ENCODE peak calls at places on chromosomes 4 and X, in six cellular contexts. One of them, this sample, is unnamed.

GRCh38 chr4:119521306-119521705 is 107.3 kb downstream of the PDE5A start:
- DNase-seq in esophagus muscularis mucosa: no peak
- DNase-seq in A549: no peak
- DNase-seq in mesenchymal stem cell: no peak
- DNase-seq in OCI-LY7: no peak
- DNase-seq in neuronal stem cell: no peak
- DNase-seq in this sample: no peak

GRCh38 chr4:173168396-173169177 is at the start of gene GALNT7:
- DNase-seq in neuronal stem cell: peak
- DNase-seq in mesenchymal stem cell: peak
- DNase-seq in A549: peak
- DNase-seq in OCI-LY7: peak
- DNase-seq in esophagus muscularis mucosa: peak
- DNase-seq in this sample: peak

GRCh38 chr4:146844761-146845160 is 100.9 kb downstream of the TTC29 start:
- DNase-seq in OCI-LY7: no peak
- DNase-seq in A549: no peak
- DNase-seq in esophagus muscularis mucosa: no peak
- DNase-seq in neuronal stem cell: peak
- DNase-seq in mesenchymal stem cell: no peak
- DNase-seq in this sample: no peak

GRCh38 chr4:185219551-185220344 is 10.3 kb downstream of the SNX25 start:
- DNase-seq in neuronal stem cell: no peak
- DNase-seq in A549: no peak
- DNase-seq in esophagus muscularis mucosa: peak
- DNase-seq in mesenchymal stem cell: peak
- DNase-seq in OCI-LY7: peak
- DNase-seq in this sample: no peak

GRCh38 chr4:80459918-80460473 is 124.5 kb downstream of the CFAP299 start:
- DNase-seq in esophagus muscularis mucosa: no peak
- DNase-seq in mesenchymal stem cell: no peak
- DNase-seq in OCI-LY7: no peak
- DNase-seq in A549: no peak
- DNase-seq in neuronal stem cell: no peak
- DNase-seq in this sample: no peak

GRCh38 chrX:40736170-40736505 is 796 bp upstream of the MED14 start:
- DNase-seq in esophagus muscularis mucosa: no peak
- DNase-seq in A549: no peak
- DNase-seq in neuronal stem cell: no peak
- DNase-seq in OCI-LY7: peak
- DNase-seq in mesenchymal stem cell: no peak
- DNase-seq in this sample: peak

GRCh38 chrX:104318330-104319009 is 63.7 kb upstream of the ESX1 start:
- DNase-seq in OCI-LY7: no peak
- DNase-seq in mesenchymal stem cell: peak
- DNase-seq in A549: peak
- DNase-seq in esophagus muscularis mucosa: no peak
- DNase-seq in neuronal stem cell: no peak
- DNase-seq in this sample: peak

GRCh38 chrX:10239611-10240064 is 82.9 kb downstream of the CLCN4 start:
- DNase-seq in mesenchymal stem cell: peak
- DNase-seq in esophagus muscularis mucosa: no peak
- DNase-seq in neuronal stem cell: no peak
- DNase-seq in A549: peak
- DNase-seq in OCI-LY7: no peak
- DNase-seq in this sample: peak

GRCh38 chr4:15250021-15250441 is 177.8 kb upstream of the C1QTNF7 start:
- DNase-seq in esophagus muscularis mucosa: no peak
- DNase-seq in mesenchymal stem cell: peak
- DNase-seq in neuronal stem cell: no peak
- DNase-seq in OCI-LY7: no peak
- DNase-seq in A549: no peak
- DNase-seq in this sample: no peak

GRCh38 chr4:52868138-52868537 is 6.0 kb downstream of the RASL11B start:
- DNase-seq in esophagus muscularis mucosa: no peak
- DNase-seq in OCI-LY7: no peak
- DNase-seq in mesenchymal stem cell: no peak
- DNase-seq in neuronal stem cell: no peak
- DNase-seq in A549: no peak
- DNase-seq in this sample: no peak

GRCh38 chr4:121574618-121575017 is 122.2 kb downstream of the ANXA5 start:
- DNase-seq in mesenchymal stem cell: no peak
- DNase-seq in OCI-LY7: no peak
- DNase-seq in A549: no peak
- DNase-seq in neuronal stem cell: no peak
- DNase-seq in esophagus muscularis mucosa: no peak
- DNase-seq in this sample: no peak

GRCh38 chrX:5681159-5681558 is 547.5 kb downstream of the NLGN4X start:
- DNase-seq in neuronal stem cell: no peak
- DNase-seq in OCI-LY7: peak
- DNase-seq in A549: no peak
- DNase-seq in esophagus muscularis mucosa: no peak
- DNase-seq in mesenchymal stem cell: no peak
- DNase-seq in this sample: no peak

GRCh38 chrX:23907496-23908218 is at the start of the genes APOO and CXorf58:
- DNase-seq in OCI-LY7: peak
- DNase-seq in neuronal stem cell: peak
- DNase-seq in A549: peak
- DNase-seq in esophagus muscularis mucosa: peak
- DNase-seq in mesenchymal stem cell: peak
- DNase-seq in this sample: peak

GRCh38 chrX:41238543-41238942 is 95.4 kb upstream of the DDX3X start:
- DNase-seq in OCI-LY7: no peak
- DNase-seq in neuronal stem cell: no peak
- DNase-seq in esophagus muscularis mucosa: no peak
- DNase-seq in A549: peak
- DNase-seq in mesenchymal stem cell: peak
- DNase-seq in this sample: peak

GRCh38 chrX:69093960-69094935 is 71.0 kb downstream of the PJA1 start:
- DNase-seq in esophagus muscularis mucosa: no peak
- DNase-seq in neuronal stem cell: peak
- DNase-seq in OCI-LY7: peak
- DNase-seq in mesenchymal stem cell: peak
- DNase-seq in A549: peak
- DNase-seq in this sample: peak

GRCh38 chrX:44785652-44786051 is 58.2 kb upstream of the DUSP21 start:
- DNase-seq in esophagus muscularis mucosa: no peak
- DNase-seq in OCI-LY7: no peak
- DNase-seq in mesenchymal stem cell: no peak
- DNase-seq in neuronal stem cell: no peak
- DNase-seq in A549: peak
- DNase-seq in this sample: peak

GRCh38 chr4:148091896-148092295 is 350.3 kb downstream of the NR3C2 start:
- DNase-seq in mesenchymal stem cell: no peak
- DNase-seq in A549: no peak
- DNase-seq in OCI-LY7: no peak
- DNase-seq in neuronal stem cell: no peak
- DNase-seq in esophagus muscularis mucosa: peak
- DNase-seq in this sample: no peak

GRCh38 chr4:146976145-146976544 is 30.5 kb upstream of the TTC29 start:
- DNase-seq in A549: no peak
- DNase-seq in neuronal stem cell: no peak
- DNase-seq in OCI-LY7: no peak
- DNase-seq in esophagus muscularis mucosa: no peak
- DNase-seq in mesenchymal stem cell: no peak
- DNase-seq in this sample: no peak

GRCh38 chrX:151722241-151722846 is 6.5 kb downstream of the FATE1 start:
- DNase-seq in mesenchymal stem cell: no peak
- DNase-seq in esophagus muscularis mucosa: no peak
- DNase-seq in neuronal stem cell: peak
- DNase-seq in A549: peak
- DNase-seq in OCI-LY7: peak
- DNase-seq in this sample: peak

GRCh38 chr4:52915730-52916129 is 53.6 kb downstream of the RASL11B start:
- DNase-seq in esophagus muscularis mucosa: no peak
- DNase-seq in OCI-LY7: no peak
- DNase-seq in mesenchymal stem cell: no peak
- DNase-seq in neuronal stem cell: no peak
- DNase-seq in A549: no peak
- DNase-seq in this sample: peak

GRCh38 chr4:20178902-20179576 is 72.7 kb upstream of the SLIT2 start:
- DNase-seq in A549: no peak
- DNase-seq in esophagus muscularis mucosa: no peak
- DNase-seq in mesenchymal stem cell: no peak
- DNase-seq in neuronal stem cell: no peak
- DNase-seq in OCI-LY7: no peak
- DNase-seq in this sample: no peak

GRCh38 chr4:14743601-14744000 is 258.7 kb upstream of the CPEB2 start:
- DNase-seq in OCI-LY7: no peak
- DNase-seq in A549: no peak
- DNase-seq in esophagus muscularis mucosa: peak
- DNase-seq in neuronal stem cell: no peak
- DNase-seq in mesenchymal stem cell: no peak
- DNase-seq in this sample: no peak

GRCh38 chr4:16590792-16591191 is 307.7 kb downstream of the LDB2 start:
- DNase-seq in A549: no peak
- DNase-seq in mesenchymal stem cell: no peak
- DNase-seq in neuronal stem cell: no peak
- DNase-seq in OCI-LY7: no peak
- DNase-seq in esophagus muscularis mucosa: no peak
- DNase-seq in this sample: no peak

GRCh38 chr4:83866821-83867220 is 330.9 kb downstream of the GPAT3 start:
- DNase-seq in neuronal stem cell: no peak
- DNase-seq in OCI-LY7: no peak
- DNase-seq in A549: no peak
- DNase-seq in esophagus muscularis mucosa: no peak
- DNase-seq in mesenchymal stem cell: peak
- DNase-seq in this sample: peak

GRCh38 chr4:16887887-16888286 is 10.6 kb downstream of the LDB2 start:
- DNase-seq in A549: peak
- DNase-seq in mesenchymal stem cell: no peak
- DNase-seq in OCI-LY7: no peak
- DNase-seq in esophagus muscularis mucosa: no peak
- DNase-seq in neuronal stem cell: no peak
- DNase-seq in this sample: no peak

GRCh38 chrX:153878969-153879653 is 6.9 kb downstream of the L1CAM start:
- DNase-seq in esophagus muscularis mucosa: no peak
- DNase-seq in mesenchymal stem cell: no peak
- DNase-seq in OCI-LY7: no peak
- DNase-seq in neuronal stem cell: no peak
- DNase-seq in A549: no peak
- DNase-seq in this sample: no peak

GRCh38 chrX:3638280-3638873 is 75.1 kb downstream of the PRKX start:
- DNase-seq in A549: peak
- DNase-seq in esophagus muscularis mucosa: no peak
- DNase-seq in OCI-LY7: peak
- DNase-seq in mesenchymal stem cell: peak
- DNase-seq in neuronal stem cell: peak
- DNase-seq in this sample: no peak

GRCh38 chr4:166622425-166622977 is 611.8 kb downstream of the SPOCK3 start:
- DNase-seq in esophagus muscularis mucosa: no peak
- DNase-seq in A549: no peak
- DNase-seq in mesenchymal stem cell: no peak
- DNase-seq in neuronal stem cell: no peak
- DNase-seq in OCI-LY7: no peak
- DNase-seq in this sample: peak
- H3K27ac ChIP-seq in esophagus muscularis mucosa: no peak
- H3K27ac ChIP-seq in A549: no peak
- H3K27ac ChIP-seq in mesenchymal stem cell: no peak
- H3K27ac ChIP-seq in neuronal stem cell: no peak
- H3K27ac ChIP-seq in OCI-LY7: no peak
- H3K27ac ChIP-seq in this sample: no peak

DNA sequence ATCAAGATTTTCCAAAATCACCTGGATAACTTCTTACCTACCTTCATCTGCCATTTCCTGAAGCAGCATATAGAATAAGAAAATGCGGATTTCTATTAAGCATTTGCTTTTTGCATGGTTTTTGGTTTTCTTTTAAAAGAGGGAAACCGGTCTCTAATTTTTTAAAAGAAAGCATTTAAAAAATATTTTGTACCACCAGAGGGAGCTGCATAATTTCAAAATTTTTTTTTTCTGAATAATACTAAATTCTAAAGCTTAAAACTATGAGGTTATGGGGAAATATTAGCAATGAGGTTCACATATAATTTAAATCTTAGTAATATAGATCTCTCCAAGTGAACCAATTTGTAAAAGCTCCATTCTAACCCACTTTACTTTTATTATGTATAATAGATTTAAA is 137.7 kb upstream of the TENT5D start:
- DNase-seq in neuronal stem cell: no peak
- DNase-seq in mesenchymal stem cell: no peak
- DNase-seq in A549: no peak
- DNase-seq in OCI-LY7: no peak
- DNase-seq in esophagus muscularis mucosa: no peak
- DNase-seq in this sample: no peak
- H3K27ac ChIP-seq in neuronal stem cell: no peak
- H3K27ac ChIP-seq in mesenchymal stem cell: no peak
- H3K27ac ChIP-seq in A549: no peak
- H3K27ac ChIP-seq in OCI-LY7: no peak
- H3K27ac ChIP-seq in esophagus muscularis mucosa: no peak
- H3K27ac ChIP-seq in this sample: no peak

DNA sequence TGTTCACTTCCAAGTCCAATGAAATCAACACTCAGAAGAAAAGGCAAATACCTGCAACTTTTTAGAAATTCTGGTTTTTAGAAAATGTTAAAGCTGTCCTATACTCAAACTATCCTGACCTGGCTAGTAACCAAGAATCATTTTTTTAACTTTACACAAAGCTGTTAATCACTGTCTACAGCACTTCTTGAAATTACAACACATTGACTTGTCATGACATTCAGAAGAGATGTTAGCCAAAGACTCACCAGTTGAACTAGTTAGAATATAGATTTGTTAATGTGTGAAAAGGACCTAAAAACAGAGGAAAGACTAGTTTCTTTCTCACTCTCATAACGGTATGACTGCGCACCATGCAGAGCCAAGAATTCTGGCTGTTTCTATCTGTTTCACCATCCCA is 98.8 kb downstream of the COX18 start:
- DNase-seq in esophagus muscularis mucosa: no peak
- DNase-seq in neuronal stem cell: no peak
- DNase-seq in A549: no peak
- DNase-seq in OCI-LY7: no peak
- DNase-seq in mesenchymal stem cell: no peak
- DNase-seq in this sample: no peak
- H3K27ac ChIP-seq in esophagus muscularis mucosa: no peak
- H3K27ac ChIP-seq in neuronal stem cell: no peak
- H3K27ac ChIP-seq in A549: peak
- H3K27ac ChIP-seq in OCI-LY7: no peak
- H3K27ac ChIP-seq in mesenchymal stem cell: no peak
- H3K27ac ChIP-seq in this sample: no peak

GRCh38 chr4:55865228-55865806 is 11.9 kb downstream of the EXOC1 start:
- DNase-seq in esophagus muscularis mucosa: no peak
- DNase-seq in neuronal stem cell: no peak
- DNase-seq in OCI-LY7: no peak
- DNase-seq in A549: no peak
- DNase-seq in mesenchymal stem cell: peak
- DNase-seq in this sample: peak

GRCh38 chr4:55866290-55866907 is 13.0 kb downstream of the EXOC1 start:
- DNase-seq in A549: peak
- DNase-seq in esophagus muscularis mucosa: no peak
- DNase-seq in mesenchymal stem cell: peak
- DNase-seq in OCI-LY7: no peak
- DNase-seq in neuronal stem cell: no peak
- DNase-seq in this sample: peak

GRCh38 chr4:55868691-55869090 is 15.2 kb downstream of the EXOC1 start:
- DNase-seq in A549: no peak
- DNase-seq in mesenchymal stem cell: no peak
- DNase-seq in OCI-LY7: no peak
- DNase-seq in neuronal stem cell: no peak
- DNase-seq in esophagus muscularis mucosa: no peak
- DNase-seq in this sample: no peak

GRCh38 chr4:55866973-55867574 is 13.6 kb downstream of the EXOC1 start:
- DNase-seq in OCI-LY7: peak
- DNase-seq in mesenchymal stem cell: peak
- DNase-seq in A549: peak
- DNase-seq in esophagus muscularis mucosa: no peak
- DNase-seq in neuronal stem cell: peak
- DNase-seq in this sample: no peak

GRCh38 chr4:55864577-55865223 is 11.3 kb downstream of the EXOC1 start:
- DNase-seq in esophagus muscularis mucosa: no peak
- DNase-seq in mesenchymal stem cell: no peak
- DNase-seq in A549: no peak
- DNase-seq in neuronal stem cell: no peak
- DNase-seq in OCI-LY7: no peak
- DNase-seq in this sample: no peak
- H3K27ac ChIP-seq in esophagus muscularis mucosa: no peak
- H3K27ac ChIP-seq in mesenchymal stem cell: peak
- H3K27ac ChIP-seq in A549: no peak
- H3K27ac ChIP-seq in neuronal stem cell: no peak
- H3K27ac ChIP-seq in OCI-LY7: no peak
- H3K27ac ChIP-seq in this sample: no peak

This sample was measured in foreskin keratinocyte.